ENCODE peak calls at places on chromosomes 2 and 18, in four cellular contexts. M, U, P and D are unnamed samples.

GRCh38 chr18:54392621-54393023 is 34.9 kb downstream of the C18orf54 start:
- DNase-seq in M (no peak), U (peak; percentile 80), P (no peak), D (no peak)

GRCh38 chr18:54127759-54128378 is 96.6 kb downstream of the MBD2 start:
- DNase-seq in M (no peak), U (peak; percentile 74), P (no peak), D (no peak)

GRCh38 chr2:192828175-192828574 is 633.4 kb upstream of the TMEFF2 start:
- DNase-seq in M (no peak), U (no peak), P (no peak), D (no peak)

GRCh38 chr2:176129825-176130152 is 284 bp downstream of the HOXD8 start:
- DNase-seq in M (no peak), U (no peak), P (no peak), D (no peak)

GRCh38 chr18:56593906-56594305 is 44.5 kb downstream of the TXNL1 start:
- DNase-seq in M (no peak), U (no peak), P (no peak), D (no peak)

GRCh38 chr18:58313491-58314032 is 269.5 kb downstream of the NEDD4L start:
- DNase-seq in M (no peak), U (no peak), P (no peak), D (no peak)

GRCh38 chr2:189344036-189344435 is 97.2 kb upstream of the WDR75 start:
- DNase-seq in M (no peak), U (no peak), P (no peak), D (no peak)

GRCh38 chr2:23541453-23542334 is 156.7 kb downstream of the KLHL29 start:
- DNase-seq in M (no peak), U (no peak), P (no peak), D (no peak)

GRCh38 chr2:169294001-169294675 is 68.2 kb downstream of the LRP2 start:
- DNase-seq in M (no peak), U (no peak), P (no peak), D (no peak)

GRCh38 chr2:241227635-241227993 is 39.1 kb downstream of the ANO7 start:
- DNase-seq in M (no peak), U (no peak), P (no peak), D (no peak)

GRCh38 chr2:6864938-6865345 is 765 bp downstream of the CMPK2 start:
- DNase-seq in M (peak; percentile 40), U (no peak), P (no peak), D (no peak)

GRCh38 chr18:27400001-27400400 is 214.9 kb upstream of the CHST9 start:
- DNase-seq in M (no peak), U (no peak), P (no peak), D (no peak)

GRCh38 chr2:122163596-122163995 is 408.1 kb downstream of the TSN start:
- DNase-seq in M (no peak), U (no peak), P (no peak), D (no peak)